ENCODE peak calls at places on chromosomes 13 and 19, in nine cellular contexts. K is fibroblast of pulmonary artery, C is heart left ventricle, W is heart right ventricle, G is neural crest cell, B is psoas muscle, O is GM10248, I is RWPE1, X is left ventricle myocardium inferior. Z is an unnamed sample.

GRCh38 chr19:1087813-1088418 is 7.3 kb downstream of the POLR2E start:
- DNase-seq in K (no peak), C (peak; percentile 60), W (no peak), G (no peak), B (no peak), O (no peak), I (no peak), X (no peak), Z (no peak)

GRCh38 chr19:38759590-38760003 is 13.7 kb downstream of the LGALS7 start:
- DNase-seq in K (no peak), C (no peak), W (no peak), G (no peak), B (no peak), O (no peak), I (no peak), X (no peak), Z (no peak)

GRCh38 chr19:23305555-23305954 is 55.4 kb upstream of the ZNF724 start:
- DNase-seq in K (no peak), C (no peak), W (no peak), G (no peak), B (no peak), O (no peak), I (peak; percentile 7), X (no peak), Z (peak; percentile 5)

GRCh38 chr19:42270346-42271044 is 1.4 kb downstream of the CIC start:
- DNase-seq in K (peak; percentile 62), C (peak; percentile 54), W (no peak), G (no peak), B (peak; percentile 56), O (peak; percentile 55), I (peak; percentile 59), X (no peak), Z (peak; percentile 91)

GRCh38 chr13:23778879-23779278 is 110.3 kb downstream of the MIPEP start:
- DNase-seq in K (peak; percentile 72), C (no peak), W (no peak), G (no peak), B (no peak), O (no peak), I (no peak), X (no peak), Z (peak; percentile 97)

GRCh38 chr13:23160241-23161175 is 20.3 kb upstream of the SGCG start:
- DNase-seq in K (no peak), C (no peak), W (no peak), G (peak; percentile 13), B (peak; percentile 23), O (no peak), I (no peak), X (no peak), Z (no peak)

GRCh38 chr19:5623397-5624153 is 692 bp downstream of the SAFB start:
- DNase-seq in K (no peak), C (no peak), W (peak; percentile 25), G (peak; percentile 2), B (peak; percentile 39), O (no peak), I (no peak), X (no peak), Z (peak; percentile 12)

GRCh38 chr19:49149652-49150105 is 5.5 kb downstream of the HRC start:
- DNase-seq in K (peak; percentile 91), C (peak; percentile 81), W (peak; percentile 67), G (peak; percentile 85), B (peak; percentile 70), O (no peak), I (peak; percentile 87), X (peak; percentile 61), Z (peak; percentile 92)

GRCh38 chr13:58300974-58301681 is 669.6 kb downstream of the PCDH17 start:
- DNase-seq in K (no peak), C (no peak), W (no peak), G (no peak), B (no peak), O (no peak), I (no peak), X (no peak), Z (no peak)

GRCh38 chr13:21326155-21327030 is 132.7 kb downstream of the ZDHHC20 start:
- DNase-seq in K (peak; percentile 32), C (no peak), W (no peak), G (no peak), B (no peak), O (no peak), I (peak; percentile 50), X (no peak), Z (peak; percentile 54)

GRCh38 chr19:49976496-49976895 is 15.5 kb upstream of the SIGLEC11 start:
- DNase-seq in K (no peak), C (no peak), W (no peak), G (no peak), B (no peak), O (no peak), I (no peak), X (no peak), Z (peak; percentile 27)

GRCh38 chr19:5677597-5677996 is 2.7 kb downstream of the MICOS13 start:
- DNase-seq in K (no peak), C (no peak), W (no peak), G (no peak), B (no peak), O (no peak), I (no peak), X (no peak), Z (no peak)

GRCh38 chr19:10654610-10655456 is 687 bp downstream of the ILF3 start:
- DNase-seq in K (peak; percentile 29), C (peak; percentile 45), W (peak; percentile 52), G (peak; percentile 71), B (no peak), O (peak; percentile 88), I (peak; percentile 66), X (peak; percentile 47), Z (no peak)

GRCh38 chr19:5803441-5803751 is 1.5 kb upstream of the NRTN start:
- DNase-seq in K (no peak), C (no peak), W (no peak), G (no peak), B (no peak), O (no peak), I (no peak), X (no peak), Z (no peak)

GRCh38 chr19:5933391-5933998 is 19.4 kb downstream of the CAPS start:
- DNase-seq in K (no peak), C (no peak), W (no peak), G (no peak), B (no peak), O (no peak), I (no peak), X (no peak), Z (no peak)

GRCh38 chr13:40271931-40272775 is 394.3 kb downstream of the FOXO1 start:
- DNase-seq in K (peak; percentile 86), C (peak; percentile 58), W (peak; percentile 44), G (no peak), B (peak; percentile 76), O (no peak), I (peak; percentile 51), X (peak; percentile 67), Z (peak; percentile 94)

GRCh38 chr19:33280351-33280921 is 21.9 kb downstream of the CEBPA start:
- DNase-seq in K (no peak), C (no peak), W (no peak), G (no peak), B (no peak), O (peak; percentile 79), I (no peak), X (no peak), Z (no peak)

GRCh38 chr13:20263393-20264044 is 31.4 kb upstream of the GJB6 start:
- DNase-seq in K (no peak), C (no peak), W (no peak), G (no peak), B (no peak), O (no peak), I (no peak), X (no peak), Z (no peak)

GRCh38 chr13:86464193-86464592 is 665.0 kb upstream of the SLITRK6 start:
- DNase-seq in K (peak; percentile 1), C (no peak), W (no peak), G (no peak), B (no peak), O (no peak), I (peak; percentile 2), X (no peak), Z (peak; percentile 24)
- TF ChIP-seq CTCF in K (no peak), C (no peak), W (peak; percentile 6), G (peak; percentile 56), B (no peak), O (peak; percentile 12), I (no peak), X (peak; percentile 37), Z (peak; percentile 40)

DNA sequence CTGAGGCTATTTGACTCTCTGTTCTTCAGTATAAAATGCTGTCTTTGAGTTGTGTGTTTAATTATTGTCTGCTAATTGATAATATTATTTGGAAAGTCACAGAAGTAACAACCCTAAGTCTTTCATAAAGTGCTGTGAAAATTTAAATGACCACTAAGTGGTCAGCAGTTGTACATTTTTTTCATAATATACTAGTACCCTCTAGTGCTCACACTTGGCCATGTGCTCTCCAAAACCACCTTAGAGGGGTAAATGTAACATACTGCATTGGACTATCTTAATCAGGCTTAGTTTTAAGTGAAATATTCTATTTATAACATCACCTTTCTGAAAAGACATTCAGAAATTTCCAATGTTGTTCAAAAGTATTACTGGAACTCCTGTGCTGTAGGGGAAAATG is 745.3 kb downstream of the GPC5 start:
- DNase-seq in K (peak; percentile 8), C (no peak), W (no peak), G (no peak), B (no peak), O (no peak), I (no peak), X (no peak), Z (peak; percentile 38)
- TF ChIP-seq CTCF in K (no peak), C (no peak), W (no peak), G (peak; percentile 18), B (no peak), O (no peak), I (no peak), X (no peak), Z (peak; percentile 28)

DNA sequence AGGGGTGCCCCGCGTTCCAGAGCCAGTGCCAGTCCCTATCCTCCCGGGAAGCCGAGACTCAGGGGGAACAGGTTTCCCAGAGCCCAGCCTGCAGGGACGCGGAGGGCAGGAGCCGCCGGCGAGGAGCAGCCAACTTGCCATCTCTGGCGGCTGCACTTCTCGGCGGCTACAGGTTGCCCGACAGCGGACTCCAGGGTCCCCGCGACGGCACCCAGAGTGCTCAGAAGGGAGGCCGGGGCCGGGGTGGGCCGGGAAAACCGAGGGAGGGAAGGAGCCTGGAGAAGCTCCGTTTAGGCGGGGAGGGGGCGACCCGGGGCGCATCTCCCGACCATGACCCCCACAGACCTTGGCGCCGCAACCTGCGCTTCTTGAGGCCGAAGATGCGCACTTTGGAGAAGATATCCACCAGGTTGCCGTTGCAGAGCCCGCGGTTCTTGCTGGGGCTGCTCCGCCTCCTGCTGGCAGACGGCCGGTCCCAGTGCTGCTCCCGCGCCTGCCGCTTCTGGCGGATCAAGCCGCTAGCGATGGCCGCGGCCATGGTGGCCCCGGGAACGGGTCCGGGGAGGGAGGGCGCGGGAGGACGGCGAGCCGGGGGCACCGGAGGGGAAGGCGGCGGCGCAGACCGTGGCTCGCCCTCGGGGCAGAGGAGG is 463.8 kb downstream of the ITGBL1 start:
- DNase-seq in K (peak; percentile 2), C (peak; percentile 25), W (peak; percentile 40), G (peak; percentile 42), B (peak; percentile 17), O (peak; percentile 15), I (no peak), X (peak; percentile 38), Z (peak; percentile 56)
- TF ChIP-seq CTCF in K (no peak), C (peak; percentile 45), W (peak; percentile 30), G (peak; percentile 64), B (no peak), O (no peak), I (no peak), X (peak; percentile 57), Z (peak; percentile 64)

DNA sequence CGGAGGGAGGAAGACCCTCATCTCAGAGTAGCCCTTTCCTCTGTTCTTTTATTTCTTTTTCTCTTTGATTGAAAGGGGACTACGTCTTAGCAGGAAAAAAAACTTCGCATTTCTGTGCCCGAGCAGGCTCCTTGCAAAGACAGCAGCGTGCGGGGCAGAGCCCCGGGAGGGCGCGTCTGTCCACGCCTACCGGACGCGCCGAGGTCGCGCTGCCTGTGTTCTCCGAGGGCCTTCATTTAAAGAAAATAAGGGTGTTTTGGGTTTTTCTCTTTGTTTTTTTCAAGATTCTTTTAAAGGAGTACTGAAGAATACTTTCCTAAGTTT is 29.2 kb downstream of the CERS1 start:
- DNase-seq in K (no peak), C (no peak), W (no peak), G (no peak), B (peak; percentile 15), O (no peak), I (no peak), X (no peak), Z (no peak)
- TF ChIP-seq CTCF in K (no peak), C (peak; percentile 52), W (peak; percentile 6), G (peak; percentile 41), B (no peak), O (no peak), I (peak; percentile 67), X (peak; percentile 51), Z (no peak)